ENCODE peak calls at places on chromosomes 6 and 20, in four cellular contexts. One of them, this sample, is unnamed.

GRCh38 chr20:1335961-1336698 is 7.2 kb upstream of the SDCBP2 start:
- DNase-seq in tibial nerve: no peak
- DNase-seq in BE2C: no peak
- DNase-seq in omental fat pad: no peak
- DNase-seq in this sample: no peak

GRCh38 chr6:73870907-73871306 is 174.9 kb downstream of the CD109 start:
- DNase-seq in tibial nerve: no peak
- DNase-seq in BE2C: no peak
- DNase-seq in omental fat pad: no peak
- DNase-seq in this sample: no peak

GRCh38 chr6:82863771-82864170 is 201.9 kb downstream of the UBE3D start:
- DNase-seq in tibial nerve: no peak
- DNase-seq in BE2C: no peak
- DNase-seq in omental fat pad: no peak
- DNase-seq in this sample: no peak

GRCh38 chr6:116265081-116265829 is 11.4 kb upstream of the TSPYL4 start:
- DNase-seq in tibial nerve: no peak
- DNase-seq in BE2C: peak; percentile 41
- DNase-seq in omental fat pad: no peak
- DNase-seq in this sample: no peak

GRCh38 chr6:108166664-108167448 is 1.0 kb downstream of the NR2E1 start:
- DNase-seq in tibial nerve: no peak
- DNase-seq in BE2C: no peak
- DNase-seq in omental fat pad: no peak
- DNase-seq in this sample: no peak

GRCh38 chr20:48921168-48921882 is at the start of gene ARFGEF2:
- DNase-seq in tibial nerve: peak; percentile 84
- DNase-seq in BE2C: peak; percentile 95
- DNase-seq in omental fat pad: peak; percentile 88
- DNase-seq in this sample: peak; percentile 96

GRCh38 chr20:51236396-51236795 is 213.5 kb upstream of the KCNG1 start:
- DNase-seq in tibial nerve: no peak
- DNase-seq in BE2C: no peak
- DNase-seq in omental fat pad: no peak
- DNase-seq in this sample: no peak

GRCh38 chr6:155782739-155783459 is 327.3 kb upstream of the NOX3 start:
- DNase-seq in tibial nerve: no peak
- DNase-seq in BE2C: no peak
- DNase-seq in omental fat pad: no peak
- DNase-seq in this sample: no peak

GRCh38 chr20:34294563-34294962 is 8.6 kb downstream of the AHCY start:
- DNase-seq in tibial nerve: no peak
- DNase-seq in BE2C: no peak
- DNase-seq in omental fat pad: no peak
- DNase-seq in this sample: no peak

GRCh38 chr6:129744201-129744879 is 34.4 kb upstream of the ARHGAP18 start:
- DNase-seq in tibial nerve: no peak
- DNase-seq in BE2C: no peak
- DNase-seq in omental fat pad: no peak
- DNase-seq in this sample: no peak

GRCh38 chr6:1004885-1005635 is 306.8 kb upstream of the FOXQ1 start:
- DNase-seq in tibial nerve: no peak
- DNase-seq in BE2C: no peak
- DNase-seq in omental fat pad: no peak
- DNase-seq in this sample: no peak

GRCh38 chr20:44392776-44393607 is 37.5 kb downstream of the HNF4A start:
- DNase-seq in tibial nerve: no peak
- DNase-seq in BE2C: no peak
- DNase-seq in omental fat pad: no peak
- DNase-seq in this sample: no peak

GRCh38 chr6:147149826-147150225 is 54.4 kb upstream of the STXBP5 start:
- DNase-seq in tibial nerve: no peak
- DNase-seq in BE2C: no peak
- DNase-seq in omental fat pad: no peak
- DNase-seq in this sample: no peak

GRCh38 chr20:47440857-47441773 is 60.6 kb upstream of the NCOA3 start:
- DNase-seq in tibial nerve: no peak
- DNase-seq in BE2C: no peak
- DNase-seq in omental fat pad: no peak
- DNase-seq in this sample: no peak

GRCh38 chr6:128719786-128720185 is 163.2 kb upstream of the LAMA2 start:
- DNase-seq in tibial nerve: no peak
- DNase-seq in BE2C: no peak
- DNase-seq in omental fat pad: no peak
- DNase-seq in this sample: no peak

GRCh38 chr6:70797625-70798024 is 129.9 kb downstream of the SMAP1 start:
- DNase-seq in tibial nerve: no peak
- DNase-seq in BE2C: no peak
- DNase-seq in omental fat pad: no peak
- DNase-seq in this sample: no peak

GRCh38 chr6:44221291-44221960 is 2.0 kb upstream of the SLC29A1 start:
- DNase-seq in tibial nerve: peak; percentile 77
- DNase-seq in BE2C: peak; percentile 96
- DNase-seq in omental fat pad: peak; percentile 71
- DNase-seq in this sample: peak; percentile 53

GRCh38 chr20:50567860-50568548 is 57.8 kb downstream of the PTPN1 start:
- DNase-seq in tibial nerve: no peak
- DNase-seq in BE2C: no peak
- DNase-seq in omental fat pad: no peak
- DNase-seq in this sample: no peak

GRCh38 chr6:45533394-45533793 is 155.7 kb upstream of the SUPT3H start:
- DNase-seq in tibial nerve: no peak
- DNase-seq in BE2C: no peak
- DNase-seq in omental fat pad: no peak
- DNase-seq in this sample: no peak

GRCh38 chr6:158799051-158799792 is 19.9 kb downstream of the EZR start:
- DNase-seq in tibial nerve: no peak
- DNase-seq in BE2C: peak; percentile 84
- DNase-seq in omental fat pad: no peak
- DNase-seq in this sample: no peak
- TF ChIP-seq CTCF in tibial nerve: no peak
- TF ChIP-seq CTCF in BE2C: peak; percentile 44
- TF ChIP-seq CTCF in omental fat pad: no peak
- TF ChIP-seq CTCF in this sample: no peak

DNA sequence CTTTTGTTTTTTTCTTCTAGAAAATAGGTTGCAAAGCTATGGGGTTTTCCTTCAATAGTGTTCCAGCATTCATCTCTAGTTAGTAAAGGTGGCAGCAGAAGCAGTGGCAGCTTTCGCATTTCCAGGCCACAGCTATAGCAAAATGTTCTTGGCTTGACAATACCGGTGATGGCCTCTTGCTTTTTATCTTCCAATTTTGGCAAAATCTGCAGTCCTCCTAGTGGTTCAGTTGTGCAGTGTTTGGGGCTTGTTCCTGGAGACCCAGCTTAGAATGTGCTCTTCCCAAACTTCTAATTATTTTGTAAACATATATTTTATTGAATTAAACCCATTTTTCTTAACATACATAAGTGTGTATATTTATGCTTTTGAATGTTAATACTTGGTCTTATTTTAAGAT is 370.6 kb upstream of the MAN1A1 start:
- DNase-seq in tibial nerve: no peak
- DNase-seq in BE2C: no peak
- DNase-seq in omental fat pad: no peak
- DNase-seq in this sample: no peak
- TF ChIP-seq CTCF in tibial nerve: no peak
- TF ChIP-seq CTCF in BE2C: peak; percentile 51
- TF ChIP-seq CTCF in omental fat pad: no peak
- TF ChIP-seq CTCF in this sample: no peak

GRCh38 chr6:159979136-159979874 is 10.4 kb downstream of the IGF2R start:
- DNase-seq in tibial nerve: no peak
- DNase-seq in BE2C: peak; percentile 35
- DNase-seq in omental fat pad: no peak
- DNase-seq in this sample: peak; percentile 61
- TF ChIP-seq CTCF in tibial nerve: no peak
- TF ChIP-seq CTCF in BE2C: no peak
- TF ChIP-seq CTCF in omental fat pad: no peak
- TF ChIP-seq CTCF in this sample: no peak

DNA sequence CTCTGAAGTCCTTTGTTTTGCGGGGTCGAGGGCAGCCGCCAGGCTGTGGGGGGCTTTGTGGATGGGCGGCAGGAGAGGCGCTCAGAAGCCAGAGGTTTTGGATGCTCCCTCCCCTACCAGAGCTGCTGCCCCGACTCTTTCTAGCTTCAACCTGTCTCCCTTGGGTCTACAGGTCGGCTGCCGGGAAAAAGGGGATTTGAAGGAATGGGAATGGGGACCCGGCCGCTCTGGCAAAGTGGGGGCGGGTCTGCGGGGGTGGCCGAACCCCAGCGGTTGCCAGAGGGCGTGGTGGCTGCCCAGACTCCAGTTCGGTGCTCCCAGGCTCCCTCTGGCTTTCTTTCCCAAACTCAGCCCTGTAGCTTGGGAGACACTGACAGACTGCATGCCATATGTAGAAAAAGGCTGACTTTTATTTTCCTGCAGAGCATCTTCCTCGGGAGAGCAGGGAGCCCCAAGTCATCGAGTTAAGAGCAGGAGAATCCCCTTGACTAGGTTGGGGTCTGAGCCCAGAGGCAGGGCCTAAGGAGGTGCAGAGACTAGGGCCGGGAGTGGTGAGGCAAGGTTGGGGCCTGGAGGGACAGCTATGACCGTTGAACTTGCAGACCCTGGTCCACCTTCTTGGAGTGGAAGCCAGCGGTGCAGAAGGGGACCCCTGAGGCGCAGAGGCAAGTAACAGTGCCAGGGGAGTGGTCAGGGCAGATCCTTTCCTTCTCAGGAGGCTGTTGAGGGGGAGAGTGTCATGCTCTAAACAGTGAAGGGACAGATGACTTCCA is 1.4 kb upstream of the PPP1R18 start:
- DNase-seq in tibial nerve: no peak
- DNase-seq in BE2C: no peak
- DNase-seq in omental fat pad: no peak
- DNase-seq in this sample: no peak
- TF ChIP-seq CTCF in tibial nerve: peak; percentile 41
- TF ChIP-seq CTCF in BE2C: no peak
- TF ChIP-seq CTCF in omental fat pad: no peak
- TF ChIP-seq CTCF in this sample: no peak

DNA sequence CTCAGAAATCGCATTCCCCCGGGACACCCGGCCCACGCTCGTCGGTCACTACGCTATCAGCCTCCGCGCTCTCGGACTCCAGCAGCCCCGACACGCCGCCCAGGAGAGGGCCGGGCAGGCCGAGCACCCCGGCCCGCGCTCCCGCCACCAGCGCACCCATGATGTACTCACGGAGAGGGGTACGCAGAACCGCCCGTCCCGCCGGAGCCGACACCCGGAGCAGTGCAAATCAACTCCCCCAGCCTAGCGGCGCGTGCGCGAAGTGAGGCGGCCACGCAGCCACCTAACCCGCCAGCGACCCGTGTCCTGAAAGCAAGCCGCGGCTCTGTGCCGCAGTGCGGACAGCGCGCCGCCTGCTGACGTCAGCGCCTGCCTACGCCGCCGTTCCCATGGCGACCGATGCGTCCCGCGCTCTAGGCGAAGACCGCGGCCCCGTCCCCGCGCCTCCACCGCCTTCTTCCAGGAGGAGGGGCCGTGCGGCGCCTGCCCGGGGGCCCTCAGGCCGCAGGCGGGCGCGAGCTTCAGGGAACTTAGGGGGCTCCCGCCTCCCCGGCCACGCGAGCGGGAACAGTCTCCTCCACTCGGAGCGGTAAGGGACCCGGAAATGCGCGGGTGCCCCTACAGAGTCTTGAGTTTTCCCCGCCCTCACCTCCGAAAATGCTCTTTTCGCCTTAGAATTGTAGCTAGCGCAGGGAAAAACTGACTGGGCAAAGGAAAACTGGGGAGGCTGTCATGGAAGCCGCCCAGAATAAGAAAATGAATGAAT is at the start of gene AHI1:
- DNase-seq in tibial nerve: peak; percentile 90
- DNase-seq in BE2C: peak; percentile 96
- DNase-seq in omental fat pad: peak; percentile 85
- DNase-seq in this sample: peak; percentile 95
- TF ChIP-seq CTCF in tibial nerve: peak; percentile 10
- TF ChIP-seq CTCF in BE2C: no peak
- TF ChIP-seq CTCF in omental fat pad: no peak
- TF ChIP-seq CTCF in this sample: no peak

GRCh38 chr6:16514249-16514648 is 247.0 kb downstream of the ATXN1 start:
- DNase-seq in tibial nerve: no peak
- DNase-seq in BE2C: no peak
- DNase-seq in omental fat pad: no peak
- DNase-seq in this sample: no peak
- TF ChIP-seq CTCF in tibial nerve: peak; percentile 27
- TF ChIP-seq CTCF in BE2C: peak; percentile 62
- TF ChIP-seq CTCF in omental fat pad: no peak
- TF ChIP-seq CTCF in this sample: no peak

DNA sequence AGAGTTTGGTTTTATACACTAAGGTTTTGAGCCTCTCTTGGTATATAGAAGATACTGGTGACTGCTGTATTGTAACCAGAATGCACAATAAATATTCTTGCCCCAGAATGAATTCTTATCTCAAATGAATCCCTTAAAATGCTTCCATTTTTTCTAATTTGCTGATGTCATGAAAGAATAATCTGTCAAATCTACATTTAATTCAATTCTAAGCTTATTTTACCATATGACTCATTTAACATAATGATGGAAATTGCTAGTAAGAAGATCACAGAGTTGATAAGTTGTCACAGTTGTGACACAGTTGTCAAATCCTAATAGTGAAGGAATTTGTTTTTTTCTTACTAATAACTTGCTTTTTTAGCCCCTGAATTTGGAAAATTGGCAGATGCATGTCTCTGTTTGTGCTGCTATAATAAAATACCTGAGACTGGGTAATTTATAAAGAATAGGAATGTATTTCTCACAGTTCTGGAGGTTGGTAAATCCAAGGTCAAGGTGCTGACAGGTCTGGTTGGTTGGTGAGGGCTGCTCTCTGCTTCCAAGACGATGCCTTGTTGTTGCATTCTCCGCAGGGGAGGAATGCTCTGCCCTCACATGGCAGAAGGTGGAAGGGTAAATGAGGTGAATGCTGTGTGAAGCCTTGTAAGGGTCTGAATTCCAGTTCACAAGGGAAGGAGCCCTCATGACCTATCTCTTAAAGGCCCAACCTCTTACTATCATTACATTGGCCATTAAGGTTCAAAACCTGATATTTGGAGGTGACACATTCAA is 4.7 kb downstream of the ECT2L start:
- DNase-seq in tibial nerve: no peak
- DNase-seq in BE2C: no peak
- DNase-seq in omental fat pad: no peak
- DNase-seq in this sample: no peak
- TF ChIP-seq CTCF in tibial nerve: no peak
- TF ChIP-seq CTCF in BE2C: peak; percentile 18
- TF ChIP-seq CTCF in omental fat pad: no peak
- TF ChIP-seq CTCF in this sample: no peak